ENCODE peak calls at places on chromosomes 11 and 22, in eight cellular contexts. One of them, this sample, is unnamed.

GRCh38 chr11:65822760-65823528 is 10.8 kb upstream of the SNX32 start:
- DNase-seq in naive thymus-derived CD4-positive, alpha-beta T cell: no peak
- DNase-seq in AG08395: no peak
- DNase-seq in cardiac muscle cell: no peak
- DNase-seq in HFFc6: no peak
- DNase-seq in activated effector memory CD4-positive, alpha-beta T cell treated with Interleukin-2 at 50 U/mL for 16 hours: no peak
- DNase-seq in stomach: peak
- DNase-seq in upper lobe of right lung: no peak
- DNase-seq in this sample: no peak

GRCh38 chr11:92546089-92546488 is 321.5 kb downstream of the FAT3 start:
- DNase-seq in naive thymus-derived CD4-positive, alpha-beta T cell: no peak
- DNase-seq in upper lobe of right lung: no peak
- DNase-seq in stomach: no peak
- DNase-seq in cardiac muscle cell: no peak
- DNase-seq in AG08395: no peak
- DNase-seq in activated effector memory CD4-positive, alpha-beta T cell treated with Interleukin-2 at 50 U/mL for 16 hours: no peak
- DNase-seq in HFFc6: no peak
- DNase-seq in this sample: no peak

GRCh38 chr11:128532016-128532570 is 55.3 kb downstream of the ETS1 start:
- DNase-seq in naive thymus-derived CD4-positive, alpha-beta T cell: no peak
- DNase-seq in AG08395: no peak
- DNase-seq in activated effector memory CD4-positive, alpha-beta T cell treated with Interleukin-2 at 50 U/mL for 16 hours: no peak
- DNase-seq in upper lobe of right lung: no peak
- DNase-seq in cardiac muscle cell: no peak
- DNase-seq in stomach: peak
- DNase-seq in HFFc6: no peak
- DNase-seq in this sample: no peak

GRCh38 chr11:36373040-36374010 is 77.2 kb downstream of the PRR5L start:
- DNase-seq in stomach: no peak
- DNase-seq in naive thymus-derived CD4-positive, alpha-beta T cell: no peak
- DNase-seq in AG08395: no peak
- DNase-seq in activated effector memory CD4-positive, alpha-beta T cell treated with Interleukin-2 at 50 U/mL for 16 hours: no peak
- DNase-seq in cardiac muscle cell: peak
- DNase-seq in HFFc6: no peak
- DNase-seq in upper lobe of right lung: no peak
- DNase-seq in this sample: no peak

GRCh38 chr11:10564692-10565318 is 3.7 kb downstream of the LYVE1 start:
- DNase-seq in stomach: no peak
- DNase-seq in AG08395: peak
- DNase-seq in activated effector memory CD4-positive, alpha-beta T cell treated with Interleukin-2 at 50 U/mL for 16 hours: no peak
- DNase-seq in naive thymus-derived CD4-positive, alpha-beta T cell: no peak
- DNase-seq in upper lobe of right lung: no peak
- DNase-seq in HFFc6: no peak
- DNase-seq in cardiac muscle cell: peak
- DNase-seq in this sample: no peak

GRCh38 chr11:67276821-67277230 is 10.6 kb downstream of the GRK2 start:
- DNase-seq in activated effector memory CD4-positive, alpha-beta T cell treated with Interleukin-2 at 50 U/mL for 16 hours: peak
- DNase-seq in stomach: peak
- DNase-seq in AG08395: peak
- DNase-seq in upper lobe of right lung: peak
- DNase-seq in HFFc6: peak
- DNase-seq in naive thymus-derived CD4-positive, alpha-beta T cell: peak
- DNase-seq in cardiac muscle cell: peak
- DNase-seq in this sample: no peak

GRCh38 chr11:65546217-65546958 is 11.8 kb downstream of the LTBP3 start:
- DNase-seq in naive thymus-derived CD4-positive, alpha-beta T cell: peak
- DNase-seq in upper lobe of right lung: peak
- DNase-seq in stomach: peak
- DNase-seq in cardiac muscle cell: no peak
- DNase-seq in AG08395: no peak
- DNase-seq in HFFc6: no peak
- DNase-seq in activated effector memory CD4-positive, alpha-beta T cell treated with Interleukin-2 at 50 U/mL for 16 hours: peak
- DNase-seq in this sample: peak

GRCh38 chr11:8671651-8672062 is 10.8 kb downstream of the TRIM66 start:
- DNase-seq in stomach: no peak
- DNase-seq in upper lobe of right lung: no peak
- DNase-seq in HFFc6: no peak
- DNase-seq in naive thymus-derived CD4-positive, alpha-beta T cell: no peak
- DNase-seq in cardiac muscle cell: peak
- DNase-seq in AG08395: no peak
- DNase-seq in activated effector memory CD4-positive, alpha-beta T cell treated with Interleukin-2 at 50 U/mL for 16 hours: no peak
- DNase-seq in this sample: no peak

GRCh38 chr22:19807914-19808872 is 46.5 kb downstream of the GNB1L start:
- DNase-seq in naive thymus-derived CD4-positive, alpha-beta T cell: no peak
- DNase-seq in upper lobe of right lung: no peak
- DNase-seq in stomach: no peak
- DNase-seq in activated effector memory CD4-positive, alpha-beta T cell treated with Interleukin-2 at 50 U/mL for 16 hours: no peak
- DNase-seq in HFFc6: no peak
- DNase-seq in AG08395: no peak
- DNase-seq in cardiac muscle cell: no peak
- DNase-seq in this sample: no peak

GRCh38 chr11:12831471-12832202 is 157.4 kb downstream of the TEAD1 start:
- DNase-seq in upper lobe of right lung: no peak
- DNase-seq in stomach: no peak
- DNase-seq in activated effector memory CD4-positive, alpha-beta T cell treated with Interleukin-2 at 50 U/mL for 16 hours: no peak
- DNase-seq in AG08395: no peak
- DNase-seq in cardiac muscle cell: no peak
- DNase-seq in HFFc6: no peak
- DNase-seq in naive thymus-derived CD4-positive, alpha-beta T cell: no peak
- DNase-seq in this sample: no peak

GRCh38 chr22:37486224-37486845 is at the start of gene MFNG:
- DNase-seq in cardiac muscle cell: peak
- DNase-seq in HFFc6: peak
- DNase-seq in AG08395: peak
- DNase-seq in upper lobe of right lung: peak
- DNase-seq in naive thymus-derived CD4-positive, alpha-beta T cell: peak
- DNase-seq in stomach: peak
- DNase-seq in activated effector memory CD4-positive, alpha-beta T cell treated with Interleukin-2 at 50 U/mL for 16 hours: peak
- DNase-seq in this sample: peak